ENCODE peak calls at places on chromosomes 16 and 17, in five cellular contexts. One of them, this sample, is unnamed.

GRCh38 chr17:80992077-80992947 is 671 bp downstream of the CHMP6 start:
- DNase-seq in K562: no peak
- DNase-seq in A549: no peak
- DNase-seq in GM12878: no peak
- DNase-seq in SK-N-SH: peak
- DNase-seq in this sample: no peak

GRCh38 chr17:49343273-49343672 is 18.8 kb downstream of the ZNF652 start:
- DNase-seq in SK-N-SH: no peak
- DNase-seq in A549: no peak
- DNase-seq in K562: no peak
- DNase-seq in GM12878: no peak
- DNase-seq in this sample: peak

GRCh38 chr17:73489991-73490390 is 154.3 kb downstream of the SDK2 start:
- DNase-seq in A549: no peak
- DNase-seq in GM12878: no peak
- DNase-seq in K562: no peak
- DNase-seq in SK-N-SH: no peak
- DNase-seq in this sample: no peak

GRCh38 chr17:17840751-17841591 is 4.2 kb upstream of the SREBF1 start:
- DNase-seq in K562: peak
- DNase-seq in SK-N-SH: no peak
- DNase-seq in A549: no peak
- DNase-seq in GM12878: no peak
- DNase-seq in this sample: peak

GRCh38 chr16:72501739-72502653 is 330.0 kb upstream of the PMFBP1 start:
- DNase-seq in SK-N-SH: peak
- DNase-seq in A549: peak
- DNase-seq in K562: peak
- DNase-seq in GM12878: peak
- DNase-seq in this sample: peak

GRCh38 chr17:8046929-8047768 is 8.3 kb downstream of the ALOX15B start:
- DNase-seq in A549: no peak
- DNase-seq in GM12878: no peak
- DNase-seq in K562: no peak
- DNase-seq in SK-N-SH: no peak
- DNase-seq in this sample: no peak

GRCh38 chr17:50270430-50271172 is 3.7 kb upstream of the TMEM92 start:
- DNase-seq in A549: no peak
- DNase-seq in K562: no peak
- DNase-seq in GM12878: no peak
- DNase-seq in SK-N-SH: no peak
- DNase-seq in this sample: peak

GRCh38 chr17:2102931-2103398 is 48.1 kb downstream of the HIC1 start:
- DNase-seq in GM12878: no peak
- DNase-seq in K562: no peak
- DNase-seq in SK-N-SH: no peak
- DNase-seq in A549: no peak
- DNase-seq in this sample: peak

GRCh38 chr16:1048442-1049112 is 24.0 kb upstream of the SSTR5 start:
- DNase-seq in GM12878: no peak
- DNase-seq in K562: peak
- DNase-seq in A549: peak
- DNase-seq in SK-N-SH: peak
- DNase-seq in this sample: peak

GRCh38 chr17:75626496-75627038 is 6.7 kb upstream of the SMIM5 start:
- DNase-seq in A549: no peak
- DNase-seq in GM12878: no peak
- DNase-seq in SK-N-SH: peak
- DNase-seq in K562: no peak
- DNase-seq in this sample: no peak

GRCh38 chr17:17713839-17714238 is 32.6 kb downstream of the RAI1 start:
- DNase-seq in SK-N-SH: no peak
- DNase-seq in A549: no peak
- DNase-seq in K562: no peak
- DNase-seq in GM12878: no peak
- DNase-seq in this sample: peak

GRCh38 chr17:18070861-18071340 is 16.8 kb upstream of the DRG2 start:
- DNase-seq in SK-N-SH: no peak
- DNase-seq in K562: peak
- DNase-seq in A549: no peak
- DNase-seq in GM12878: no peak
- DNase-seq in this sample: peak

GRCh38 chr16:51062039-51062438 is 89.0 kb downstream of the SALL1 start:
- DNase-seq in A549: peak
- DNase-seq in K562: no peak
- DNase-seq in SK-N-SH: no peak
- DNase-seq in GM12878: no peak
- DNase-seq in this sample: no peak

GRCh38 chr17:13420294-13421277 is 181.1 kb downstream of the HS3ST3A1 start:
- DNase-seq in SK-N-SH: no peak
- DNase-seq in GM12878: no peak
- DNase-seq in K562: no peak
- DNase-seq in A549: peak
- DNase-seq in this sample: peak

GRCh38 chr16:3731126-3731935 is 14.0 kb upstream of the TRAP1 start:
- DNase-seq in SK-N-SH: no peak
- DNase-seq in K562: no peak
- DNase-seq in GM12878: no peak
- DNase-seq in A549: no peak
- DNase-seq in this sample: no peak

GRCh38 chr16:76639685-76640289 is 362.6 kb downstream of the CNTNAP4 start:
- DNase-seq in GM12878: no peak
- DNase-seq in SK-N-SH: peak
- DNase-seq in K562: peak
- DNase-seq in A549: peak
- DNase-seq in this sample: peak

GRCh38 chr17:17313350-17313991 is 10.3 kb downstream of the NT5M start:
- DNase-seq in A549: peak
- DNase-seq in GM12878: no peak
- DNase-seq in SK-N-SH: peak
- DNase-seq in K562: peak
- DNase-seq in this sample: no peak

GRCh38 chr17:81239714-81240555 is 817 bp downstream of the NDUFAF8 start:
- DNase-seq in K562: no peak
- DNase-seq in GM12878: no peak
- DNase-seq in A549: peak
- DNase-seq in SK-N-SH: peak
- DNase-seq in this sample: peak

GRCh38 chr16:81823734-81824133 is 44.6 kb downstream of the PLCG2 start:
- DNase-seq in A549: no peak
- DNase-seq in SK-N-SH: no peak
- DNase-seq in GM12878: no peak
- DNase-seq in K562: no peak
- DNase-seq in this sample: no peak

GRCh38 chr16:81818514-81819304 is 39.6 kb downstream of the PLCG2 start:
- DNase-seq in SK-N-SH: no peak
- DNase-seq in K562: no peak
- DNase-seq in GM12878: no peak
- DNase-seq in A549: no peak
- DNase-seq in this sample: no peak

GRCh38 chr16:81826523-81826922 is 47.4 kb downstream of the PLCG2 start:
- DNase-seq in GM12878: no peak
- DNase-seq in SK-N-SH: no peak
- DNase-seq in A549: no peak
- DNase-seq in K562: no peak
- DNase-seq in this sample: no peak

GRCh38 chr16:81821422-81822128 is 42.5 kb downstream of the PLCG2 start:
- DNase-seq in K562: no peak
- DNase-seq in GM12878: peak
- DNase-seq in A549: no peak
- DNase-seq in SK-N-SH: no peak
- DNase-seq in this sample: no peak

DNA sequence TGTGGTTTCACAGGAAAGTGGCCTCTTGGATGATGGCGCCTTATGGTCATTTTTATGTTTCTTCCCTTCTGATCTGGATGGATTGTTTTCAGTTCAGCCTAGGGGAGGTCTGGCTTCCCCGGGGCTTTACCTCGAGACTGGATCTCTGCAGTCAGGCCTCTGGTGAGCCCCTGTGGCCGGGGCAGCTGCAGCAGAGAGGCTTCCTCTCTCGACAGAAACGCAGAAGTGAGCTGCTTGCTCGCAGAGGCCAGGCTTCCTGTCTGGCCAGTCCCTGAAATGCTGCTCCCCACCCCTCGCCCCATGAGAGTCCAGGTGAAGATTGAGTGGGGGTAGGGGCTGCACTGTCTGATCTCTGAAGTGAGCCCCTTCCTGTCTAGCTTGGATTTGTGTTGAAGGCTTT is 44.0 kb downstream of the PLCG2 start:
- DNase-seq in SK-N-SH: no peak
- DNase-seq in A549: no peak
- DNase-seq in GM12878: no peak
- DNase-seq in K562: no peak
- DNase-seq in this sample: no peak
- TF ChIP-seq RCOR1 in SK-N-SH: no peak
- TF ChIP-seq RCOR1 in A549: no peak
- TF ChIP-seq RCOR1 in GM12878: no peak
- TF ChIP-seq RCOR1 in K562: no peak
- TF ChIP-seq RCOR1 in this sample: no peak

GRCh38 chr17:67238976-67239375 is 6.0 kb downstream of the HELZ start:
- DNase-seq in K562: peak
- DNase-seq in A549: no peak
- DNase-seq in GM12878: no peak
- DNase-seq in SK-N-SH: no peak
- DNase-seq in this sample: peak

GRCh38 chr17:67241719-67242341 is 3.2 kb downstream of the HELZ start:
- DNase-seq in A549: no peak
- DNase-seq in SK-N-SH: no peak
- DNase-seq in GM12878: no peak
- DNase-seq in K562: peak
- DNase-seq in this sample: no peak

GRCh38 chr17:67243284-67243683 is 1.7 kb downstream of the HELZ start:
- DNase-seq in SK-N-SH: no peak
- DNase-seq in GM12878: no peak
- DNase-seq in A549: no peak
- DNase-seq in K562: no peak
- DNase-seq in this sample: no peak

GRCh38 chr17:67244621-67245072 is 349 bp downstream of the HELZ start:
- DNase-seq in K562: peak
- DNase-seq in GM12878: no peak
- DNase-seq in A549: no peak
- DNase-seq in SK-N-SH: peak
- DNase-seq in this sample: no peak

GRCh38 chr17:67239597-67239996 is 5.4 kb downstream of the HELZ start:
- DNase-seq in K562: peak
- DNase-seq in SK-N-SH: no peak
- DNase-seq in A549: no peak
- DNase-seq in GM12878: no peak
- DNase-seq in this sample: peak
- TF ChIP-seq SMC3 in K562: no peak
- TF ChIP-seq SMC3 in SK-N-SH: no peak
- TF ChIP-seq SMC3 in A549: no peak
- TF ChIP-seq SMC3 in GM12878: no peak
- TF ChIP-seq SMC3 in this sample: no peak

GRCh38 chr16:85461814-85462404 is 151.2 kb upstream of the GSE1 start:
- DNase-seq in GM12878: no peak
- DNase-seq in K562: peak
- DNase-seq in SK-N-SH: peak
- DNase-seq in A549: no peak
- DNase-seq in this sample: peak
- TF ChIP-seq RCOR1 in GM12878: no peak
- TF ChIP-seq RCOR1 in K562: peak
- TF ChIP-seq RCOR1 in SK-N-SH: no peak
- TF ChIP-seq RCOR1 in A549: no peak
- TF ChIP-seq RCOR1 in this sample: no peak

GRCh38 chr17:28745777-28746473 is 2.1 kb downstream of the TRAF4 start:
- DNase-seq in K562: no peak
- DNase-seq in SK-N-SH: no peak
- DNase-seq in A549: peak
- DNase-seq in GM12878: no peak
- DNase-seq in this sample: no peak
- TF ChIP-seq SMC3 in K562: no peak
- TF ChIP-seq SMC3 in SK-N-SH: no peak
- TF ChIP-seq SMC3 in A549: no peak
- TF ChIP-seq SMC3 in GM12878: no peak
- TF ChIP-seq SMC3 in this sample: no peak

GRCh38 chr17:37676115-37676925 is 33.1 kb upstream of the DDX52 start:
- DNase-seq in A549: no peak
- DNase-seq in GM12878: no peak
- DNase-seq in K562: no peak
- DNase-seq in SK-N-SH: no peak
- DNase-seq in this sample: peak
- TF ChIP-seq RCOR1 in A549: no peak
- TF ChIP-seq RCOR1 in GM12878: no peak
- TF ChIP-seq RCOR1 in K562: no peak
- TF ChIP-seq RCOR1 in SK-N-SH: no peak
- TF ChIP-seq RCOR1 in this sample: no peak

GRCh38 chr16:56269824-56270684 is 78.8 kb downstream of the GNAO1 start:
- DNase-seq in GM12878: no peak
- DNase-seq in A549: peak
- DNase-seq in SK-N-SH: no peak
- DNase-seq in K562: peak
- DNase-seq in this sample: peak
- TF ChIP-seq SMC3 in GM12878: no peak
- TF ChIP-seq SMC3 in A549: no peak
- TF ChIP-seq SMC3 in SK-N-SH: no peak
- TF ChIP-seq SMC3 in K562: no peak
- TF ChIP-seq SMC3 in this sample: peak

This sample was measured in IMR-90.